ENCODE peak calls at places on chromosomes 3 and 15, in four cellular contexts. One of them, this sample, is unnamed.

GRCh38 chr3:156271995-156272719 is 151.8 kb downstream of the KCNAB1 start:
- DNase-seq in GM12878: no peak
- DNase-seq in K562: no peak
- DNase-seq in IMR-90: no peak
- DNase-seq in this sample: no peak

GRCh38 chr3:33437556-33438283 is 2.5 kb downstream of the UBP1 start:
- DNase-seq in GM12878: no peak
- DNase-seq in IMR-90: peak
- DNase-seq in K562: no peak
- DNase-seq in this sample: peak

GRCh38 chr3:20760981-20761380 is 575.0 kb upstream of the SGO1 start:
- DNase-seq in K562: no peak
- DNase-seq in GM12878: no peak
- DNase-seq in IMR-90: no peak
- DNase-seq in this sample: no peak

GRCh38 chr3:10552631-10552943 is 47.2 kb upstream of the ATP2B2 start:
- DNase-seq in IMR-90: no peak
- DNase-seq in K562: no peak
- DNase-seq in GM12878: no peak
- DNase-seq in this sample: no peak

GRCh38 chr3:158753814-158754213 is 21.6 kb upstream of the RARRES1 start:
- DNase-seq in GM12878: no peak
- DNase-seq in K562: no peak
- DNase-seq in IMR-90: no peak
- DNase-seq in this sample: no peak

GRCh38 chr3:50632450-50632849 is 15.5 kb downstream of the MAPKAPK3 start:
- DNase-seq in GM12878: no peak
- DNase-seq in IMR-90: no peak
- DNase-seq in K562: no peak
- DNase-seq in this sample: no peak

GRCh38 chr3:152026033-152026556 is 152.7 kb downstream of the SUCNR1 start:
- DNase-seq in K562: no peak
- DNase-seq in IMR-90: peak
- DNase-seq in GM12878: no peak
- DNase-seq in this sample: peak

GRCh38 chr3:159209459-159209858 is 407.6 kb downstream of the MFSD1 start:
- DNase-seq in K562: no peak
- DNase-seq in IMR-90: no peak
- DNase-seq in GM12878: no peak
- DNase-seq in this sample: no peak

GRCh38 chr3:123602325-123602724 is 17.5 kb upstream of the HACD2 start:
- DNase-seq in K562: no peak
- DNase-seq in IMR-90: peak
- DNase-seq in GM12878: no peak
- DNase-seq in this sample: peak

GRCh38 chr3:129116482-129116946 is 5.1 kb downstream of the RAB43 start:
- DNase-seq in K562: no peak
- DNase-seq in GM12878: no peak
- DNase-seq in IMR-90: no peak
- DNase-seq in this sample: peak

GRCh38 chr3:72335458-72336050 is 512.7 kb downstream of the SHQ1 start:
- DNase-seq in IMR-90: no peak
- DNase-seq in GM12878: no peak
- DNase-seq in K562: no peak
- DNase-seq in this sample: no peak

GRCh38 chr3:58535531-58536500 is 1.2 kb downstream of the ACOX2 start:
- DNase-seq in IMR-90: no peak
- DNase-seq in GM12878: no peak
- DNase-seq in K562: no peak
- DNase-seq in this sample: peak

GRCh38 chr3:17798000-17798399 is 55.6 kb upstream of the TBC1D5 start:
- DNase-seq in GM12878: no peak
- DNase-seq in IMR-90: no peak
- DNase-seq in K562: no peak
- DNase-seq in this sample: no peak

GRCh38 chr3:137947120-137947519 is 62.8 kb upstream of the CLDN18 start:
- DNase-seq in IMR-90: no peak
- DNase-seq in GM12878: no peak
- DNase-seq in K562: no peak
- DNase-seq in this sample: no peak

GRCh38 chr15:52652984-52653383 is 26.2 kb downstream of the ATOSA start:
- DNase-seq in K562: no peak
- DNase-seq in IMR-90: peak
- DNase-seq in GM12878: no peak
- DNase-seq in this sample: no peak

GRCh38 chr3:123635717-123636116 is 50.9 kb upstream of the HACD2 start:
- DNase-seq in K562: no peak
- DNase-seq in IMR-90: no peak
- DNase-seq in GM12878: no peak
- DNase-seq in this sample: no peak

GRCh38 chr15:38864827-38865604 is 300.4 kb upstream of the RASGRP1 start:
- DNase-seq in K562: no peak
- DNase-seq in GM12878: no peak
- DNase-seq in IMR-90: peak
- DNase-seq in this sample: no peak

GRCh38 chr3:178690571-178690970 is 154.3 kb downstream of the KCNMB2 start:
- DNase-seq in IMR-90: no peak
- DNase-seq in K562: no peak
- DNase-seq in GM12878: no peak
- DNase-seq in this sample: no peak

GRCh38 chr15:64697911-64698369 is 77.4 kb downstream of the RBPMS2 start:
- DNase-seq in K562: no peak
- DNase-seq in IMR-90: peak
- DNase-seq in GM12878: no peak
- DNase-seq in this sample: no peak

GRCh38 chr3:45715945-45716344 is 26.7 kb downstream of the SACM1L start:
- DNase-seq in IMR-90: peak
- DNase-seq in GM12878: no peak
- DNase-seq in K562: no peak
- DNase-seq in this sample: no peak

GRCh38 chr15:84946772-84947489 is 34.7 kb upstream of the PDE8A start:
- DNase-seq in K562: no peak
- DNase-seq in IMR-90: no peak
- DNase-seq in GM12878: no peak
- DNase-seq in this sample: no peak

GRCh38 chr3:195103623-195104022 is 167.3 kb downstream of the XXYLT1 start:
- DNase-seq in GM12878: no peak
- DNase-seq in IMR-90: no peak
- DNase-seq in K562: no peak
- DNase-seq in this sample: peak

GRCh38 chr3:157101470-157101869 is 58.5 kb downstream of the CCNL1 start:
- DNase-seq in GM12878: no peak
- DNase-seq in K562: no peak
- DNase-seq in IMR-90: no peak
- DNase-seq in this sample: no peak

GRCh38 chr3:122789585-122790273 is 3.9 kb downstream of the HSPBAP1 start:
- DNase-seq in GM12878: no peak
- DNase-seq in IMR-90: no peak
- DNase-seq in K562: no peak
- DNase-seq in this sample: no peak

GRCh38 chr3:45683417-45684326 is 5.5 kb upstream of the SACM1L start:
- DNase-seq in GM12878: no peak
- DNase-seq in IMR-90: no peak
- DNase-seq in K562: peak
- DNase-seq in this sample: no peak

GRCh38 chr15:76327191-76328105 is 9.1 kb upstream of the ISL2 start:
- DNase-seq in GM12878: no peak
- DNase-seq in IMR-90: peak
- DNase-seq in K562: no peak
- DNase-seq in this sample: no peak
- TF ChIP-seq FOS in GM12878: no peak
- TF ChIP-seq FOS in IMR-90: no peak
- TF ChIP-seq FOS in K562: no peak
- TF ChIP-seq FOS in this sample: no peak

GRCh38 chr3:8776406-8776805 is 7.0 kb upstream of the OXTR start:
- DNase-seq in IMR-90: peak
- DNase-seq in K562: no peak
- DNase-seq in GM12878: no peak
- DNase-seq in this sample: no peak

GRCh38 chr3:8777201-8777977 is 8.0 kb upstream of the OXTR start:
- DNase-seq in IMR-90: peak
- DNase-seq in K562: no peak
- DNase-seq in GM12878: no peak
- DNase-seq in this sample: no peak

GRCh38 chr3:8775602-8776001 is 6.2 kb upstream of the OXTR start:
- DNase-seq in GM12878: no peak
- DNase-seq in K562: no peak
- DNase-seq in IMR-90: no peak
- DNase-seq in this sample: no peak

GRCh38 chr3:8777978-8778267 is 8.5 kb upstream of the OXTR start:
- DNase-seq in K562: no peak
- DNase-seq in IMR-90: no peak
- DNase-seq in GM12878: no peak
- DNase-seq in this sample: no peak

DNA sequence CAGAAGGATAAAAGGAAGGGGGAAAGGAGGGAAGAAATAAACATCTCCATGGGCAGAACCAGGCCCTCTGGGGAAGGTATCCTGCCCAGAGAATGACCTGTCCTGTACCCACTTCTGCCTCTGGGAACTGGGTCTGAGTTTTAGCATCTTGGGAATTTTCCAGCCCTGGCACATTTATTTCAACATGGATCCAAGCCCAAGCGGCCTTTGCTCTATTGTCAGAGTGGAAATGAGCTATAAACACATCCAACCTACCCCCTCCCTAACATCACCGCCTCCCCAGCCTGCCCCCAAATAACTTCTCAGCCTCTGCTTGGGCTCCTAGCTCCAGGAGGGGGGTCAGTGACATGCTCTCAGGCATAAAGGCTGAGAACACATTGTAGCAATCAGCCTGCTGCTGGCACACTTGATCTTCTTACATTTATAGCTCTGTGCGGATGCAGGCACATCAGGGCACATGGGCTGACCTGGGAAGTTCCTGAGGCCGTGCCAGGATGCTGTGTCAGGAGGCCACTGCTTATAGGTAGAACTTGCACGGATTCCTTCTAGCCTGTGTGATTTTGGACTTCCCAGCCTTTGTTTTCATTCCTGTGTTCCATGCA is 4.6 kb upstream of the OXTR start:
- DNase-seq in K562: no peak
- DNase-seq in IMR-90: no peak
- DNase-seq in GM12878: no peak
- DNase-seq in this sample: no peak
- H2AFZ ChIP-seq in K562: no peak
- H2AFZ ChIP-seq in IMR-90: no peak
- H2AFZ ChIP-seq in GM12878: no peak
- H2AFZ ChIP-seq in this sample: no peak

GRCh38 chr3:136659253-136659652 is 92.9 kb downstream of the STAG1 start:
- DNase-seq in IMR-90: peak
- DNase-seq in GM12878: no peak
- DNase-seq in K562: peak
- DNase-seq in this sample: peak
- TF ChIP-seq FOS in IMR-90: no peak
- TF ChIP-seq FOS in GM12878: no peak
- TF ChIP-seq FOS in K562: no peak
- TF ChIP-seq FOS in this sample: no peak

GRCh38 chr15:59299919-59300617 is 72.6 kb downstream of the MYO1E start:
- DNase-seq in IMR-90: peak
- DNase-seq in GM12878: peak
- DNase-seq in K562: no peak
- DNase-seq in this sample: peak

GRCh38 chr15:59298255-59298856 is 74.3 kb downstream of the MYO1E start:
- DNase-seq in IMR-90: peak
- DNase-seq in GM12878: peak
- DNase-seq in K562: no peak
- DNase-seq in this sample: no peak

GRCh38 chr15:59301527-59301926 is 71.1 kb downstream of the MYO1E start:
- DNase-seq in K562: no peak
- DNase-seq in GM12878: no peak
- DNase-seq in IMR-90: no peak
- DNase-seq in this sample: no peak

GRCh38 chr15:59300618-59301139 is 72.0 kb downstream of the MYO1E start:
- DNase-seq in GM12878: no peak
- DNase-seq in IMR-90: no peak
- DNase-seq in K562: no peak
- DNase-seq in this sample: no peak

DNA sequence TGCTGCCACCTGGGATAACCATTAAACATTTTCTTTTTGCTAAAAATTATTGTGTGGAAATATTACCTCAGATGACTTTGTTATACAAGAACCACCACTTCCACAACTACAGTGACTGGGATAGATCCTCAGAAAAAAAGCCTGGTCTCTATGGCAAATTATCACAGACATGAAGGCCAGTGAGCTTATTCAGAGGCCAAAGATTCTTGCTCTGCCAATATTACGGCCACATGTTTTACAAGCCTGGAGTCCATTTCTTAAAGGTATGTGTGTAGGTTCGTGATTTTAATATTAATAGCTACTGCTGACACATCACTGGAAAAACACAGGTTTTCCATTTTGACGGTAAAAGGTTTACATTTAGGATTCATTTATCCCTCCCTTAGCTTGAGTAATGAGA is 73.8 kb downstream of the MYO1E start:
- DNase-seq in K562: no peak
- DNase-seq in IMR-90: no peak
- DNase-seq in GM12878: no peak
- DNase-seq in this sample: no peak
- H2AFZ ChIP-seq in K562: no peak
- H2AFZ ChIP-seq in IMR-90: no peak
- H2AFZ ChIP-seq in GM12878: no peak
- H2AFZ ChIP-seq in this sample: no peak

DNA sequence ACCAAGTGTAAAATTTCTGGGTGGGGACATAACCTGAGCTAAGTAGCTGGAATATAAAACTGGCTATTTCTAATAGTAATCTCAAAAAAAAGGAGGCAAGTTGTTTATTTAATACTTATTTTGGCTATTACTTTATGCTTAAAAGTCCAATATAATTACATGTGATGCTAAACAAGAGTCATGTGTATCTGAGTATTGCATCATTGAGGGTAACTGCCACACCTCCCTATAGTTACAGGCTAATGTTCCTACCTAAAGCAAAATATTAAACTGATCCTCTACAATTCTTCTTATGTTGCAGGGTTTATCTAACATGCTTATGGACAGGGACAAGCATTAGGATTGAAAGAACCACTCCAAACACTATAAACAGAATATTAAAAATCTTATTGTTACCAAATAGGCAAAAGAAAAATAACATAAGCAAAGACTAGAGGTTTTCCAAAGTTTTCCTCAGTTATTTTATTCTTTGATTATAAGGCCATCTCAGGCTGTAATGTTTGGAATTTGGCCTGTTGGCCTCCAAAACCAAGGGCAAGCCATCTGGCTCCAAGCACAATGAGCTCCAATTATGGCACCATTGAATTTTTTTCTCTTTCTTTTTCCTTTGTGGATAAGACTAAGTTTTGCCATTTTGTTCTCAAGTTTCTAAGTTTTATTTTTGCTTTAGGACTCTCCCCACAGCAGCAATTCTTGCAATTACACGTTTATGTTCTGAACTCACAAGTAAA is 75.8 kb upstream of the ABI3BP start:
- DNase-seq in GM12878: no peak
- DNase-seq in IMR-90: no peak
- DNase-seq in K562: no peak
- DNase-seq in this sample: no peak
- TF ChIP-seq FOS in GM12878: no peak
- TF ChIP-seq FOS in IMR-90: no peak
- TF ChIP-seq FOS in K562: no peak
- TF ChIP-seq FOS in this sample: no peak

This sample was measured in endothelial cell of umbilical vein.